ENCODE peak calls at places on chromosome 14, in nine cellular contexts. Q is endothelial cell of umbilical vein, J is cardiac fibroblast, H is hepatocyte, E is foreskin fibroblast, N is AG10803, F is ovary, D is lung, B is neuronal stem cell. L is an unnamed sample.

GRCh38 chr14:23409475-23409874 is 1.4 kb upstream of the MYH6 start:
- DNase-seq in Q (no peak), J (no peak), H (no peak), E (no peak), N (no peak), F (no peak), D (no peak), B (no peak), L (no peak)

GRCh38 chr14:57725399-57726077 is 140.4 kb downstream of the SLC35F4 start:
- DNase-seq in Q (peak), J (peak), H (peak), E (peak), N (peak), F (no peak), D (no peak), B (no peak), L (peak)

GRCh38 chr14:73776194-73776537 is 62.0 kb upstream of the PNMA1 start:
- DNase-seq in Q (no peak), J (no peak), H (no peak), E (no peak), N (peak), F (no peak), D (no peak), B (no peak), L (no peak)

GRCh38 chr14:80522936-80523335 is 311.6 kb upstream of the DIO2 start:
- DNase-seq in Q (peak), J (peak), H (no peak), E (peak), N (peak), F (no peak), D (no peak), B (no peak), L (no peak)

GRCh38 chr14:36293824-36294223 is 26.6 kb downstream of the MBIP start:
- DNase-seq in Q (no peak), J (peak), H (peak), E (peak), N (peak), F (no peak), D (no peak), B (no peak), L (no peak)

GRCh38 chr14:89407856-89408255 is 9.2 kb downstream of the FOXN3 start:
- DNase-seq in Q (no peak), J (no peak), H (peak), E (no peak), N (no peak), F (no peak), D (no peak), B (no peak), L (no peak)

GRCh38 chr14:91892918-91893527 is 25.7 kb upstream of the TC2N start:
- DNase-seq in Q (no peak), J (no peak), H (no peak), E (no peak), N (no peak), F (no peak), D (no peak), B (peak), L (no peak)

GRCh38 chr14:68715032-68715924 is 77.6 kb downstream of the ZFP36L1 start:
- DNase-seq in Q (peak), J (peak), H (no peak), E (peak), N (peak), F (no peak), D (no peak), B (no peak), L (peak)

GRCh38 chr14:91830777-91831176 is 36.6 kb downstream of the TC2N start:
- DNase-seq in Q (no peak), J (no peak), H (peak), E (no peak), N (no peak), F (no peak), D (peak), B (no peak), L (no peak)

GRCh38 chr14:26856832-26857508 is 259.1 kb upstream of the NOVA1 start:
- DNase-seq in Q (no peak), J (peak), H (no peak), E (no peak), N (peak), F (peak), D (no peak), B (no peak), L (no peak)

GRCh38 chr14:97212399-97212798 is 415.2 kb downstream of the VRK1 start:
- DNase-seq in Q (no peak), J (no peak), H (no peak), E (no peak), N (no peak), F (no peak), D (no peak), B (no peak), L (no peak)

GRCh38 chr14:93619176-93619793 is 169.0 kb downstream of the PRIMA1 start:
- DNase-seq in Q (peak), J (peak), H (peak), E (peak), N (peak), F (peak), D (no peak), B (peak), L (peak)

GRCh38 chr14:61681413-61681812 is 13.9 kb upstream of the HIF1A start:
- DNase-seq in Q (no peak), J (no peak), H (no peak), E (no peak), N (no peak), F (no peak), D (no peak), B (no peak), L (no peak)

GRCh38 chr14:75514673-75515630 is 7.3 kb upstream of the BATF start:
- DNase-seq in Q (peak), J (peak), H (no peak), E (peak), N (no peak), F (no peak), D (no peak), B (no peak), L (no peak)

GRCh38 chr14:88987516-88987915 is 163.1 kb downstream of the TTC8 start:
- DNase-seq in Q (no peak), J (no peak), H (no peak), E (no peak), N (peak), F (no peak), D (no peak), B (no peak), L (no peak)

GRCh38 chr14:53055003-53055402 is 98.1 kb downstream of the DDHD1 start:
- DNase-seq in Q (peak), J (peak), H (peak), E (peak), N (peak), F (no peak), D (no peak), B (peak), L (no peak)

GRCh38 chr14:91745329-91745728 is 13.4 kb upstream of the CATSPERB start:
- DNase-seq in Q (no peak), J (no peak), H (no peak), E (no peak), N (no peak), F (no peak), D (no peak), B (no peak), L (no peak)

GRCh38 chr14:105314287-105315185 is at the start of gene PACS2:
- DNase-seq in Q (peak), J (peak), H (peak), E (peak), N (peak), F (peak), D (peak), B (peak), L (no peak)
- H3K4me3 ChIP-seq in Q (peak), J (peak), H (peak), E (peak), N (peak), F (peak), D (peak), B (peak), L (peak)

DNA sequence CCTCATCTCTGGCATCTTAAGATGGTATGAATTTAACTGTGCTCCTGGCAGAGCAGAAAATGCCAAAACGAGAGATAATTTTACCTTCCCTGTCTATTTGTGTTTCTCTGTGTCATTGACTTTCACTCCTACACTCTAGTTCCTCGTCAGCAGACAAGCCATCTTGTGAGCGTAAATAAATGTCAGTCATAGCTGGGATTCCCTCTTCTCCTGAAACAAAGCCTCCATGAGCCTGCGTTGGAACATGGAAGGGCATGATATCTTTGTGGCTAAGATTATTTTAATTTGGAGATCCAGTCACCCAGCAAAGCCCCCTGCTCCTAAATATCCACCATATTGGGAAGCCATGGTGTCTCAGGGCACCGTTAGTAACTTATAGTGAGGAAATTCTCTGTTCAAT is 37.8 kb upstream of the TUNAR start:
- DNase-seq in Q (no peak), J (no peak), H (no peak), E (no peak), N (no peak), F (no peak), D (no peak), B (no peak), L (no peak)
- H3K4me3 ChIP-seq in Q (no peak), J (no peak), H (no peak), E (no peak), N (no peak), F (no peak), D (no peak), B (no peak), L (no peak)

DNA sequence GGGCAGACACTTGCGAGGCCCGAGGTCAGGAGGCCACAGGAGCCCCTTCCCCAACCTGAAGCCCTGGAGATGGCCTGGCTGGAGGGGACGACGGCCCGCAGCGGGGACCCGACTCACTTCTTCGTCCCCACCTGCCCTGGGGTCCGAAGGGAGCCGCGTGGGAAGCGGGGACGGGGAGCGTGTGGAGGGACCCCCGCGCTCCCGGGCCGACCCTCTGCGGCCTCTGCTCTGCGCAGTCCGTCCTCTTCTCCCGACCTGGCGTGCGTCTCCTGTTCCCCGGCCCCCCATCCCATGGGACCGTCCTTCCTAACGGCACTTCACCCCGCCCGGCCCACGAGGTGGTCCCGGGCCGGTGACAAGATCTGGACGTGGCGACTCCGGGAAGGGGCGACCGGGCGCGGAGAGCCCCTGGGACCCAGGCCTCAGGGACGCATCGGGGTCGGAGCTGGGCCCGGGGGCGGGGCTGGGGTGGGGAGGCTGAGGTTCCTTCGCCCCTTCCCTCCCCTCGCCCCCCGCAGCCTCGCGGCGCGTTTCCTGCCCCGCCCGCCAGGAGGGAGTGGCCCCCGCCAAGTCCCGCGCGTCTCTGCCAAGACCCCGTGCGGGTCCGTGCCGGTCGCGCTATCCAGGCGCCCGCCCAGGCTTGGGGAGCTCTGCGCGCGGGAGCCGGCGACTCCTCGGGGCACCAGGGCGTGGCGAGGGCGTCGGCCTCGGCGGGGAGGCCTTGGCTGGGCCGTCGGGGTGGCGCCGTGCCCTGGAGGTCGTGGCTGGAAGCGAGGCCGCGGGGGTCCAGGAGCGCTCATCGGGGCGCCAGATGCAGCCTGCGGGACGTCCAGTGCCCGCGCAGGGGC is 97.1 kb downstream of the TNFAIP2 start:
- DNase-seq in Q (no peak), J (no peak), H (no peak), E (no peak), N (no peak), F (no peak), D (no peak), B (no peak), L (no peak)
- H3K4me3 ChIP-seq in Q (peak), J (peak), H (peak), E (peak), N (peak), F (peak), D (no peak), B (no peak), L (peak)

GRCh38 chr14:103872492-103873113 is 25.2 kb upstream of the PPP1R13B start:
- DNase-seq in Q (no peak), J (no peak), H (no peak), E (no peak), N (no peak), F (no peak), D (no peak), B (no peak), L (no peak)

GRCh38 chr14:103871596-103872480 is 24.5 kb upstream of the PPP1R13B start:
- DNase-seq in Q (no peak), J (peak), H (peak), E (no peak), N (no peak), F (no peak), D (peak), B (peak), L (no peak)

GRCh38 chr14:103870144-103870876 is 22.9 kb upstream of the PPP1R13B start:
- DNase-seq in Q (no peak), J (no peak), H (no peak), E (no peak), N (no peak), F (no peak), D (no peak), B (no peak), L (no peak)

GRCh38 chr14:103869406-103870143 is 22.2 kb upstream of the PPP1R13B start:
- DNase-seq in Q (no peak), J (no peak), H (no peak), E (no peak), N (no peak), F (no peak), D (no peak), B (no peak), L (no peak)

DNA sequence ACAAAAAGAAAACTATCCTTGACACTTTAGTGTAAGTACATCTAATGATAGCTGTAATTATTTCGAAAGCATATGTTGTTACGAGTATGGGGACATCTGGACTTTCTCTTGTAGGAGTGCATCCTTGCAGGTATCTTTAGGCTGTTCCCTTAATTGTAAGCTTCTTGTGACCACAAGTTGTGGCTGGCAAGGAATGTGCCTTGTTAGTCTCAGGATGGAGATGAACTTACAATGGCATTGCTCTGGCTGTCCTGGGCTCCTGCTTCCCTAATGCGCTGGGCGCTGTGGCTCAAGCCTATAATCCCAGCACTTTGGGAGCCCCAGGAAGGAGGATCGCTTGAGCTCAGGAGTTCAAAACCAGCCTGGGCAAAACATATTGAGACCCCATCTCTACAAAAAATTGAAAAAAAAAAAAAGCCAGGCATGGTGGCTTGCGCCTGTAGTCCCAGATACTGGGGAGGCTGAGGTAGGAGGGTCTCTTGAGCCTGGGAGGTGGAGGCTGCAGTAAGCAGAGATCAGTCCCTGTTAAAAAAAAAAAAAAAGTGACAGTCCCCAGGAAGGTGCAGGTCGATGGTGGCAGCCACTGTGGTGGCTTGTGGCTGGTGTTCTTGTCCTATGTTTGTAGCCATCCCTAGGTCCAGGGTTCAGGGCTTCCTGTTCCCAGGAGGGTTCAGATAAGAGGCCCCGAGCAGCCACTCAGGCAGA is 23.7 kb upstream of the PPP1R13B start:
- DNase-seq in Q (no peak), J (no peak), H (no peak), E (no peak), N (no peak), F (no peak), D (no peak), B (no peak), L (no peak)
- H3K4me3 ChIP-seq in Q (no peak), J (no peak), H (no peak), E (no peak), N (no peak), F (no peak), D (no peak), B (no peak), L (no peak)

DNA sequence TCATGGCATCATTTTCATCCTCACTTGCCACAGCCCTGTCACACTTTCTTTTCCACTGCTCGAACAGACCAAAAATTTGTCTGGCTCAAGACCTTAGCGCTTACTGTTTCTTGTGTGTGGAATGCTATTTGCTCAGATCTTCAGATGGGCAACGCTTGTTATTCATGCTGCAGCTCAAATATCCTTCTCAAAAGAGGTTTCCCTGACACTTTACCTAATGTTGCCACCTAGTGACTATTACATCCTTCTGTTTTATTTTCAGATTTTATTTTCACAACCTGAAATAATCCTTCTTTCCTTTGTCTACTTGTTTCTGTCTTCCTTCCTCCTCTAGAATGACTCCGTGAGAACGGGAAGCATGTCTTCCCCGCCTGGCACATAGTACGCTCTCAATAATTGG is 5.6 kb downstream of the FBXO33 start:
- DNase-seq in Q (peak), J (peak), H (peak), E (peak), N (peak), F (no peak), D (no peak), B (no peak), L (peak)
- H3K4me3 ChIP-seq in Q (no peak), J (no peak), H (no peak), E (no peak), N (peak), F (no peak), D (no peak), B (no peak), L (no peak)

GRCh38 chr14:65170768-65171251 is 68.5 kb upstream of the MAX start:
- DNase-seq in Q (peak), J (peak), H (peak), E (peak), N (peak), F (no peak), D (no peak), B (no peak), L (no peak)
- H3K4me3 ChIP-seq in Q (peak), J (peak), H (peak), E (peak), N (peak), F (no peak), D (no peak), B (no peak), L (peak)

DNA sequence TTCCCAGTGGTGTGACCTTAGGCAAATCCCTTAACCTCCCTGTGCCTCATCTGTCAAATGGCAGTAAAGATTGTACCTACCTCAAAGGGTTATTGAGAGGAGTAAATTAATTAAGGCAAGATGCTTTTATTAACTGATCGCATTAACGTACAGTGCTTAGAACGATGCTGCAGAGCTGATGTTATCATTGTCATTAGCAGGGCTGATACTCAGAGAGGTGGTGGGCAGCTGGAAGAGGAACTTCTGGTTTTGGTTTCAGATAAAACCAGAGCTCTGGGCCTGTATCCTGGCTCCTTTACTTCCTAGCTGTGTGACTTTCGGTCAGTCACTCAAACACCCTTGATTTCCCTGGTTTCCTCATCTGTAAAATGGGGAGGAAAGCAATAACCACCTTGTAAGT is 55.1 kb downstream of the CALM1 start:
- DNase-seq in Q (no peak), J (no peak), H (no peak), E (no peak), N (no peak), F (no peak), D (no peak), B (no peak), L (no peak)
- H3K4me3 ChIP-seq in Q (no peak), J (no peak), H (no peak), E (no peak), N (no peak), F (no peak), D (no peak), B (no peak), L (no peak)

GRCh38 chr14:56061051-56061450 is 57.2 kb upstream of the PELI2 start:
- DNase-seq in Q (no peak), J (no peak), H (no peak), E (no peak), N (no peak), F (no peak), D (no peak), B (no peak), L (no peak)
- H3K4me3 ChIP-seq in Q (no peak), J (no peak), H (no peak), E (no peak), N (no peak), F (no peak), D (no peak), B (no peak), L (no peak)

GRCh38 chr14:30551460-30551859 is 7.5 kb upstream of the G2E3 start:
- DNase-seq in Q (no peak), J (no peak), H (no peak), E (no peak), N (no peak), F (no peak), D (no peak), B (no peak), L (no peak)
- H3K4me3 ChIP-seq in Q (no peak), J (no peak), H (no peak), E (no peak), N (no peak), F (no peak), D (no peak), B (no peak), L (no peak)

L was measured in kidney epithelial cell.